ENCODE peak calls at places on chromosomes 16 and 17, in four cellular contexts. Z is activated CD4-positive, alpha-beta T cell treated with anti-CD3 and anti-CD28 coated beads for 24 hours; K is left ventricle myocardium superior; P is psoas muscle. G is an unnamed sample.
A peak's percentile ranks its signal among the peaks of the same experiment; 100 is the strongest.

GRCh38 chr16:35525979-35526590 is 2066.7 kb downstream of the TP53TG3F start:
- DNase-seq in P (no peak), K (no peak), Z (no peak), G (no peak)

GRCh38 chr16:5633845-5634440 is 536.3 kb upstream of the EEF2KMT start:
- DNase-seq in Z (no peak), P (no peak), K (no peak), G (no peak)

GRCh38 chr17:47980516-47980915 is 9.6 kb downstream of the CDK5RAP3 start:
- DNase-seq in P (no peak), Z (no peak), K (no peak), G (no peak)

GRCh38 chr16:11232852-11233726 is 22.9 kb downstream of the SOCS1 start:
- DNase-seq in Z (peak; percentile 85), P (peak; percentile 30), K (peak; percentile 65), G (no peak)

GRCh38 chr16:28208824-28209223 is 2.9 kb downstream of the XPO6 start:
- DNase-seq in K (no peak), Z (no peak), P (no peak), G (no peak)

GRCh38 chr16:529012-529575 is 1.6 kb downstream of the CAPN15 start:
- DNase-seq in Z (no peak), K (no peak), P (no peak), G (no peak)

GRCh38 chr17:79141578-79142338 is 67.1 kb downstream of the ENGASE start:
- DNase-seq in P (no peak), K (no peak), Z (no peak), G (no peak)

GRCh38 chr17:19897901-19898300 is 30.2 kb upstream of the ULK2 start:
- DNase-seq in Z (no peak), P (no peak), K (no peak), G (peak; percentile 64)

GRCh38 chr16:81442909-81443687 is 1.5 kb upstream of the CMIP start:
- DNase-seq in Z (no peak), K (no peak), P (no peak), G (no peak)

GRCh38 chr17:28227278-28228108 is 91.5 kb upstream of the TMEM97 start:
- DNase-seq in K (peak; percentile 43), P (peak; percentile 27), Z (peak; percentile 14), G (peak; percentile 99)

GRCh38 chr16:16045879-16046278 is 96.5 kb downstream of the ABCC1 start:
- DNase-seq in P (no peak), Z (no peak), K (no peak), G (peak; percentile 68)

GRCh38 chr16:49504626-49505025 is 131.0 kb downstream of the C16orf78 start:
- DNase-seq in P (no peak), K (no peak), Z (no peak), G (no peak)

G was measured in islet precursor cell.